ENCODE peak calls at places on chromosomes 12 and 14, in nine cellular contexts. U is activated naive CD8-positive, alpha-beta T cell treated with anti-CD3 and anti-CD28 coated beads for 36 hours; R is GM13976; V is iPS DF 19.7; H is non-pigmented ciliary epithelial cell; X is lung microvascular endothelial cell; J is stimulated activated CD8-positive, alpha-beta memory T cell treated with anti-CD3 and anti-CD28 coated beads, Interleukin-4, amount 100 ng/mL, for 4 hours; Q is psoas muscle; F is GM06990. K is an unnamed sample.

GRCh38 chr14:35331605-35332516 is 39.7 kb downstream of the PSMA6 start:
- DNase-seq in U (no peak), R (peak), V (no peak), H (no peak), X (no peak), J (no peak), Q (no peak), F (no peak), K (no peak)

GRCh38 chr12:118821386-118821928 is 159.9 kb upstream of the SRRM4 start:
- DNase-seq in U (no peak), R (no peak), V (peak), H (no peak), X (no peak), J (no peak), Q (no peak), F (no peak), K (no peak)

GRCh38 chr14:59306775-59307174 is 118.3 kb downstream of the DAAM1 start:
- DNase-seq in U (no peak), R (no peak), V (no peak), H (peak), X (peak), J (no peak), Q (no peak), F (no peak), K (no peak)

GRCh38 chr14:54025661-54026060 is 69.0 kb upstream of the BMP4 start:
- DNase-seq in U (no peak), R (no peak), V (no peak), H (no peak), X (peak), J (no peak), Q (no peak), F (no peak), K (no peak)

GRCh38 chr12:27460471-27460978 is 14.0 kb downstream of the SMCO2 start:
- DNase-seq in U (peak), R (no peak), V (no peak), H (no peak), X (peak), J (no peak), Q (no peak), F (no peak), K (no peak)

GRCh38 chr12:95574030-95574429 is 22.8 kb upstream of the USP44 start:
- DNase-seq in U (no peak), R (peak), V (peak), H (no peak), X (no peak), J (no peak), Q (no peak), F (no peak), K (no peak)

GRCh38 chr12:111413442-111414086 is 7.8 kb downstream of the SH2B3 start:
- DNase-seq in U (no peak), R (no peak), V (no peak), H (no peak), X (peak), J (no peak), Q (no peak), F (no peak), K (no peak)

GRCh38 chr12:14833952-14834351 is 9.4 kb downstream of the ART4 start:
- DNase-seq in U (no peak), R (no peak), V (no peak), H (no peak), X (no peak), J (no peak), Q (no peak), F (no peak), K (no peak)

GRCh38 chr12:46442723-46443122 is 70.2 kb upstream of the SLC38A2 start:
- DNase-seq in U (no peak), R (no peak), V (no peak), H (no peak), X (no peak), J (no peak), Q (no peak), F (no peak), K (no peak)

GRCh38 chr12:103369929-103370328 is 125.8 kb downstream of the C12orf42 start:
- DNase-seq in U (no peak), R (no peak), V (no peak), H (no peak), X (no peak), J (no peak), Q (no peak), F (peak), K (no peak)

GRCh38 chr12:51521554-51522276 is 69.3 kb upstream of the SCN8A start:
- DNase-seq in U (no peak), R (no peak), V (no peak), H (no peak), X (no peak), J (no peak), Q (no peak), F (no peak), K (peak)

GRCh38 chr12:52907092-52907810 is 2.4 kb upstream of the KRT8 start:
- DNase-seq in U (no peak), R (no peak), V (no peak), H (no peak), X (peak), J (no peak), Q (no peak), F (no peak), K (peak)

GRCh38 chr12:92034858-92035401 is 110.7 kb downstream of the BTG1 start:
- DNase-seq in U (peak), R (peak), V (no peak), H (no peak), X (peak), J (peak), Q (peak), F (peak), K (peak)

GRCh38 chr12:54352022-54352531 is 12.2 kb downstream of the GPR84 start:
- DNase-seq in U (peak), R (no peak), V (no peak), H (no peak), X (no peak), J (no peak), Q (peak), F (peak), K (peak)

GRCh38 chr14:103629503-103630121 is 601 bp downstream of the KLC1 start:
- DNase-seq in U (peak), R (peak), V (no peak), H (no peak), X (peak), J (no peak), Q (peak), F (peak), K (peak)

GRCh38 chr12:81270385-81270784 is 192.5 kb downstream of the ACSS3 start:
- DNase-seq in U (no peak), R (no peak), V (no peak), H (no peak), X (no peak), J (no peak), Q (no peak), F (no peak), K (no peak)

GRCh38 chr14:78130356-78130755 is 39.8 kb upstream of the NRXN3 start:
- DNase-seq in U (no peak), R (no peak), V (no peak), H (no peak), X (no peak), J (no peak), Q (no peak), F (no peak), K (no peak)

GRCh38 chr12:1922985-1923384 is 4.5 kb upstream of the CACNA2D4 start:
- DNase-seq in U (no peak), R (peak), V (no peak), H (no peak), X (no peak), J (no peak), Q (no peak), F (no peak), K (no peak)

GRCh38 chr14:104680806-104681688 is 8.4 kb upstream of the INF2 start:
- DNase-seq in U (no peak), R (peak), V (no peak), H (no peak), X (peak), J (no peak), Q (peak), F (peak), K (peak)

GRCh38 chr12:111304642-111305071 is 64.2 kb downstream of the PHETA1 start:
- DNase-seq in U (peak), R (no peak), V (no peak), H (no peak), X (peak), J (no peak), Q (no peak), F (no peak), K (no peak)

GRCh38 chr12:19764408-19764807 is 325.1 kb downstream of the AEBP2 start:
- DNase-seq in U (no peak), R (no peak), V (no peak), H (no peak), X (no peak), J (no peak), Q (no peak), F (no peak), K (no peak)

GRCh38 chr12:19129121-19129485 is 430 bp upstream of the PLEKHA5 start:
- DNase-seq in U (no peak), R (no peak), V (no peak), H (no peak), X (no peak), J (no peak), Q (no peak), F (no peak), K (no peak)

GRCh38 chr14:35366048-35366428 is 38.5 kb downstream of the NFKBIA start:
- DNase-seq in U (peak), R (no peak), V (no peak), H (no peak), X (peak), J (no peak), Q (peak), F (no peak), K (no peak)

GRCh38 chr12:3770891-3771290 is 18.0 kb upstream of the CRACR2A start:
- DNase-seq in U (no peak), R (no peak), V (no peak), H (no peak), X (no peak), J (no peak), Q (no peak), F (no peak), K (no peak)

GRCh38 chr12:108804361-108804949 is 52.9 kb downstream of the SSH1 start:
- DNase-seq in U (no peak), R (no peak), V (no peak), H (peak), X (peak), J (no peak), Q (peak), F (no peak), K (peak)

GRCh38 chr12:19236656-19237055 is 107.1 kb downstream of the PLEKHA5 start:
- DNase-seq in U (no peak), R (no peak), V (no peak), H (no peak), X (peak), J (no peak), Q (no peak), F (no peak), K (no peak)

GRCh38 chr14:52380294-52380693 is 66.2 kb downstream of the PTGER2 start:
- DNase-seq in U (no peak), R (peak), V (no peak), H (no peak), X (no peak), J (no peak), Q (no peak), F (no peak), K (no peak)

GRCh38 chr12:131620946-131621681 is 89.8 kb upstream of the SFSWAP start:
- DNase-seq in U (no peak), R (no peak), V (no peak), H (no peak), X (no peak), J (no peak), Q (no peak), F (no peak), K (no peak)

GRCh38 chr12:12645485-12645884 is 33.8 kb downstream of the CREBL2 start:
- DNase-seq in U (peak), R (peak), V (no peak), H (no peak), X (peak), J (no peak), Q (no peak), F (peak), K (no peak)

GRCh38 chr12:52508211-52508610 is 12.0 kb downstream of the KRT5 start:
- DNase-seq in U (no peak), R (no peak), V (no peak), H (no peak), X (no peak), J (no peak), Q (no peak), F (no peak), K (no peak)

GRCh38 chr12:119069029-119069731 is 87.8 kb downstream of the SRRM4 start:
- DNase-seq in U (no peak), R (no peak), V (no peak), H (no peak), X (no peak), J (no peak), Q (no peak), F (no peak), K (no peak)

GRCh38 chr12:59615392-59616165 is 19.8 kb downstream of the SLC16A7 start:
- DNase-seq in U (no peak), R (no peak), V (no peak), H (no peak), X (no peak), J (no peak), Q (no peak), F (no peak), K (no peak)

GRCh38 chr12:127360580-127360979 is 906.4 kb upstream of the TMEM132C start:
- DNase-seq in U (no peak), R (no peak), V (no peak), H (no peak), X (no peak), J (no peak), Q (no peak), F (no peak), K (no peak)

GRCh38 chr14:31877333-31877798 is 199.7 kb upstream of the ARHGAP5 start:
- DNase-seq in U (no peak), R (no peak), V (no peak), H (no peak), X (peak), J (no peak), Q (no peak), F (no peak), K (peak)